ENCODE peak calls at places on chromosome 17, in seven cellular contexts. One of them, this sample, is unnamed.

GRCh38 chr17:39745335-39746144 is 7.8 kb downstream of the GRB7 start:
- DNase-seq in heart right ventricle: no peak
- DNase-seq in T-cell: no peak
- DNase-seq in activated CD4-positive, alpha-beta T cell treated with anti-CD3 and anti-CD28 coated beads for 24 hours: no peak
- DNase-seq in posterior vena cava: peak
- DNase-seq in EL: no peak
- DNase-seq in activated effector memory CD4-positive, alpha-beta T cell treated with anti-CD3 and anti-CD28 coated beads, Interleukin-2, amount 50 U/mL, for 16 hours: no peak
- DNase-seq in this sample: no peak

GRCh38 chr17:18173740-18174139 is 9.9 kb upstream of the ALKBH5 start:
- DNase-seq in heart right ventricle: no peak
- DNase-seq in T-cell: no peak
- DNase-seq in activated CD4-positive, alpha-beta T cell treated with anti-CD3 and anti-CD28 coated beads for 24 hours: no peak
- DNase-seq in posterior vena cava: no peak
- DNase-seq in EL: no peak
- DNase-seq in activated effector memory CD4-positive, alpha-beta T cell treated with anti-CD3 and anti-CD28 coated beads, Interleukin-2, amount 50 U/mL, for 16 hours: no peak
- DNase-seq in this sample: no peak

GRCh38 chr17:35404360-35404759 is 27.9 kb downstream of the SLFN12 start:
- DNase-seq in heart right ventricle: no peak
- DNase-seq in T-cell: no peak
- DNase-seq in activated CD4-positive, alpha-beta T cell treated with anti-CD3 and anti-CD28 coated beads for 24 hours: no peak
- DNase-seq in posterior vena cava: no peak
- DNase-seq in EL: no peak
- DNase-seq in activated effector memory CD4-positive, alpha-beta T cell treated with anti-CD3 and anti-CD28 coated beads, Interleukin-2, amount 50 U/mL, for 16 hours: no peak
- DNase-seq in this sample: no peak

GRCh38 chr17:62791235-62792121 is 16.6 kb downstream of the MARCHF10 start:
- DNase-seq in heart right ventricle: no peak
- DNase-seq in T-cell: no peak
- DNase-seq in activated CD4-positive, alpha-beta T cell treated with anti-CD3 and anti-CD28 coated beads for 24 hours: no peak
- DNase-seq in posterior vena cava: no peak
- DNase-seq in EL: peak
- DNase-seq in activated effector memory CD4-positive, alpha-beta T cell treated with anti-CD3 and anti-CD28 coated beads, Interleukin-2, amount 50 U/mL, for 16 hours: no peak
- DNase-seq in this sample: no peak

GRCh38 chr17:7903154-7904103 is 12.7 kb downstream of the RNF227 start:
- DNase-seq in heart right ventricle: no peak
- DNase-seq in T-cell: no peak
- DNase-seq in activated CD4-positive, alpha-beta T cell treated with anti-CD3 and anti-CD28 coated beads for 24 hours: no peak
- DNase-seq in posterior vena cava: no peak
- DNase-seq in EL: no peak
- DNase-seq in activated effector memory CD4-positive, alpha-beta T cell treated with anti-CD3 and anti-CD28 coated beads, Interleukin-2, amount 50 U/mL, for 16 hours: peak
- DNase-seq in this sample: no peak

GRCh38 chr17:50259484-50260324 is 14.6 kb upstream of the TMEM92 start:
- DNase-seq in heart right ventricle: no peak
- DNase-seq in T-cell: no peak
- DNase-seq in activated CD4-positive, alpha-beta T cell treated with anti-CD3 and anti-CD28 coated beads for 24 hours: no peak
- DNase-seq in posterior vena cava: peak
- DNase-seq in EL: no peak
- DNase-seq in activated effector memory CD4-positive, alpha-beta T cell treated with anti-CD3 and anti-CD28 coated beads, Interleukin-2, amount 50 U/mL, for 16 hours: no peak
- DNase-seq in this sample: no peak

GRCh38 chr17:64765191-64765889 is 103.2 kb upstream of the SMURF2 start:
- DNase-seq in heart right ventricle: no peak
- DNase-seq in T-cell: no peak
- DNase-seq in activated CD4-positive, alpha-beta T cell treated with anti-CD3 and anti-CD28 coated beads for 24 hours: no peak
- DNase-seq in posterior vena cava: peak
- DNase-seq in EL: no peak
- DNase-seq in activated effector memory CD4-positive, alpha-beta T cell treated with anti-CD3 and anti-CD28 coated beads, Interleukin-2, amount 50 U/mL, for 16 hours: no peak
- DNase-seq in this sample: no peak

GRCh38 chr17:7867881-7868329 is 10.1 kb downstream of the CYB5D1 start:
- DNase-seq in heart right ventricle: no peak
- DNase-seq in T-cell: no peak
- DNase-seq in activated CD4-positive, alpha-beta T cell treated with anti-CD3 and anti-CD28 coated beads for 24 hours: no peak
- DNase-seq in posterior vena cava: no peak
- DNase-seq in EL: no peak
- DNase-seq in activated effector memory CD4-positive, alpha-beta T cell treated with anti-CD3 and anti-CD28 coated beads, Interleukin-2, amount 50 U/mL, for 16 hours: no peak
- DNase-seq in this sample: no peak

GRCh38 chr17:18177137-18177536 is 6.5 kb upstream of the ALKBH5 start:
- DNase-seq in heart right ventricle: no peak
- DNase-seq in T-cell: no peak
- DNase-seq in activated CD4-positive, alpha-beta T cell treated with anti-CD3 and anti-CD28 coated beads for 24 hours: no peak
- DNase-seq in posterior vena cava: no peak
- DNase-seq in EL: no peak
- DNase-seq in activated effector memory CD4-positive, alpha-beta T cell treated with anti-CD3 and anti-CD28 coated beads, Interleukin-2, amount 50 U/mL, for 16 hours: no peak
- DNase-seq in this sample: no peak

GRCh38 chr17:71726320-71726719 is 394.5 kb upstream of the SOX9 start:
- DNase-seq in heart right ventricle: no peak
- DNase-seq in T-cell: no peak
- DNase-seq in activated CD4-positive, alpha-beta T cell treated with anti-CD3 and anti-CD28 coated beads for 24 hours: no peak
- DNase-seq in posterior vena cava: no peak
- DNase-seq in EL: no peak
- DNase-seq in activated effector memory CD4-positive, alpha-beta T cell treated with anti-CD3 and anti-CD28 coated beads, Interleukin-2, amount 50 U/mL, for 16 hours: no peak
- DNase-seq in this sample: no peak

GRCh38 chr17:82737981-82738877 is 2.8 kb downstream of the FN3K start:
- DNase-seq in heart right ventricle: peak
- DNase-seq in T-cell: no peak
- DNase-seq in activated CD4-positive, alpha-beta T cell treated with anti-CD3 and anti-CD28 coated beads for 24 hours: no peak
- DNase-seq in posterior vena cava: no peak
- DNase-seq in EL: no peak
- DNase-seq in activated effector memory CD4-positive, alpha-beta T cell treated with anti-CD3 and anti-CD28 coated beads, Interleukin-2, amount 50 U/mL, for 16 hours: no peak
- DNase-seq in this sample: no peak

GRCh38 chr17:29615048-29615385 is 7.7 kb downstream of the CORO6 start:
- DNase-seq in heart right ventricle: no peak
- DNase-seq in T-cell: peak
- DNase-seq in activated CD4-positive, alpha-beta T cell treated with anti-CD3 and anti-CD28 coated beads for 24 hours: no peak
- DNase-seq in posterior vena cava: peak
- DNase-seq in EL: peak
- DNase-seq in activated effector memory CD4-positive, alpha-beta T cell treated with anti-CD3 and anti-CD28 coated beads, Interleukin-2, amount 50 U/mL, for 16 hours: peak
- DNase-seq in this sample: no peak

GRCh38 chr17:78329263-78330059 is 30.4 kb downstream of the SOCS3 start:
- DNase-seq in heart right ventricle: no peak
- DNase-seq in T-cell: no peak
- DNase-seq in activated CD4-positive, alpha-beta T cell treated with anti-CD3 and anti-CD28 coated beads for 24 hours: no peak
- DNase-seq in posterior vena cava: no peak
- DNase-seq in EL: peak
- DNase-seq in activated effector memory CD4-positive, alpha-beta T cell treated with anti-CD3 and anti-CD28 coated beads, Interleukin-2, amount 50 U/mL, for 16 hours: peak
- DNase-seq in this sample: no peak

This sample was measured in activated T-helper 9 cell treated with anti-CD3 and anti-CD28 coated beads, Interleukin-2, amount 50 U/mL, for 16 hours.